ENCODE peak calls at places on chromosomes 6 and 20, in four cellular contexts. One of them, this sample, is unnamed.

GRCh38 chr6:31922942-31923341 is 4.6 kb upstream of the C2 start:
- DNase-seq in amniotic stem cell: no peak
- DNase-seq in tibial artery: no peak
- DNase-seq in dorsolateral prefrontal cortex: no peak
- DNase-seq in this sample: no peak

GRCh38 chr6:12545837-12546658 is 170.5 kb upstream of the PHACTR1 start:
- DNase-seq in amniotic stem cell: peak; percentile 43
- DNase-seq in tibial artery: no peak
- DNase-seq in dorsolateral prefrontal cortex: no peak
- DNase-seq in this sample: no peak

GRCh38 chr6:92710048-92710447 is 709.3 kb downstream of the EPHA7 start:
- DNase-seq in amniotic stem cell: no peak
- DNase-seq in tibial artery: no peak
- DNase-seq in dorsolateral prefrontal cortex: no peak
- DNase-seq in this sample: no peak

GRCh38 chr20:38350879-38351775 is 4.8 kb downstream of the LBP start:
- DNase-seq in amniotic stem cell: no peak
- DNase-seq in tibial artery: peak; percentile 89
- DNase-seq in dorsolateral prefrontal cortex: no peak
- DNase-seq in this sample: no peak

GRCh38 chr6:97674802-97675201 is 391.8 kb upstream of the MMS22L start:
- DNase-seq in amniotic stem cell: no peak
- DNase-seq in tibial artery: no peak
- DNase-seq in dorsolateral prefrontal cortex: no peak
- DNase-seq in this sample: no peak

GRCh38 chr20:6416371-6416770 is 293.5 kb upstream of the FERMT1 start:
- DNase-seq in amniotic stem cell: no peak
- DNase-seq in tibial artery: no peak
- DNase-seq in dorsolateral prefrontal cortex: no peak
- DNase-seq in this sample: no peak

GRCh38 chr20:61308171-61308795 is 56.2 kb downstream of the CDH4 start:
- DNase-seq in amniotic stem cell: no peak
- DNase-seq in tibial artery: no peak
- DNase-seq in dorsolateral prefrontal cortex: no peak
- DNase-seq in this sample: no peak

GRCh38 chr6:119350202-119351004 is 842 bp upstream of the MAN1A1 start:
- DNase-seq in amniotic stem cell: peak; percentile 46
- DNase-seq in tibial artery: no peak
- DNase-seq in dorsolateral prefrontal cortex: no peak
- DNase-seq in this sample: no peak

GRCh38 chr6:169265486-169266131 is 12.0 kb upstream of the THBS2 start:
- DNase-seq in amniotic stem cell: no peak
- DNase-seq in tibial artery: no peak
- DNase-seq in dorsolateral prefrontal cortex: no peak
- DNase-seq in this sample: no peak

GRCh38 chr6:155346957-155347356 is 32.7 kb upstream of the TFB1M start:
- DNase-seq in amniotic stem cell: no peak
- DNase-seq in tibial artery: no peak
- DNase-seq in dorsolateral prefrontal cortex: no peak
- DNase-seq in this sample: no peak